ENCODE peak calls at places on chromosomes 12 and 14, in eight cellular contexts. I, M, B, C, E, R, X and A are unnamed samples.

GRCh38 chr14:34693228-34693939 is 21.0 kb downstream of the CFL2 start:
- DNase-seq in E (peak; percentile 29), R (peak; percentile 70), M (no peak), X (no peak), C (no peak), B (peak; percentile 28), I (peak; percentile 32), A (no peak)

GRCh38 chr14:97276573-97276972 is 479.4 kb downstream of the VRK1 start:
- DNase-seq in I (peak; percentile 71), M (no peak), E (no peak), C (no peak), B (no peak), R (no peak), X (no peak), A (no peak)

GRCh38 chr14:96178674-96179321 is 25.8 kb upstream of the BDKRB2 start:
- DNase-seq in X (no peak), M (no peak), B (no peak), I (no peak), E (no peak), C (no peak), R (no peak), A (no peak)

GRCh38 chr14:105147701-105148603 is 20.6 kb downstream of the JAG2 start:
- DNase-seq in B (no peak), I (no peak), X (no peak), R (peak; percentile 39), C (no peak), E (peak; percentile 14), M (no peak), A (no peak)

GRCh38 chr14:52730708-52731111 is 744 bp downstream of the STYX start:
- DNase-seq in M (peak; percentile 31), I (peak; percentile 45), C (no peak), B (peak; percentile 31), E (no peak), X (no peak), R (no peak), A (no peak)

GRCh38 chr12:75603475-75603874 is 92.1 kb upstream of the KRR1 start:
- DNase-seq in X (no peak), C (no peak), I (no peak), R (no peak), B (peak; percentile 71), E (no peak), M (peak; percentile 35), A (no peak)

GRCh38 chr12:123444396-123445026 is 8.0 kb upstream of the RILPL2 start:
- DNase-seq in I (no peak), E (no peak), X (no peak), B (peak; percentile 93), M (no peak), C (no peak), R (no peak), A (no peak)

GRCh38 chr14:77570706-77571293 is 45.6 kb downstream of the SPTLC2 start:
- DNase-seq in C (no peak), I (no peak), X (no peak), B (no peak), E (no peak), R (no peak), M (no peak), A (no peak)

GRCh38 chr14:104280085-104280901 is 141.9 kb downstream of the KIF26A start:
- DNase-seq in R (peak; percentile 40), E (peak; percentile 11), B (no peak), X (peak; percentile 7), M (no peak), C (no peak), I (no peak), A (peak; percentile 16)

GRCh38 chr12:115444336-115444735 is 760.4 kb upstream of the TBX3 start:
- DNase-seq in M (no peak), C (no peak), B (no peak), X (no peak), I (no peak), R (no peak), E (no peak), A (no peak)

GRCh38 chr12:40525054-40525453 is 167.2 kb upstream of the CNTN1 start:
- DNase-seq in B (no peak), C (no peak), I (no peak), E (no peak), X (no peak), R (no peak), M (no peak), A (no peak)

GRCh38 chr12:22981711-22982110 is 356.7 kb downstream of the ETNK1 start:
- DNase-seq in E (no peak), B (peak; percentile 64), C (no peak), X (no peak), M (peak; percentile 46), I (no peak), R (no peak), A (no peak)

GRCh38 chr12:108350511-108350910 is 11.4 kb upstream of the CMKLR1 start:
- DNase-seq in X (no peak), E (no peak), B (no peak), M (no peak), I (no peak), R (no peak), C (no peak), A (no peak)

GRCh38 chr12:24754690-24755638 is 193.9 kb downstream of the BCAT1 start:
- DNase-seq in M (peak; percentile 93), I (no peak), C (no peak), R (no peak), X (no peak), E (no peak), B (peak; percentile 92), A (no peak)

GRCh38 chr12:94754653-94755052 is 104.3 kb upstream of the TMCC3 start:
- DNase-seq in B (peak; percentile 29), E (no peak), R (no peak), I (peak; percentile 24), C (no peak), M (no peak), X (no peak), A (no peak)
- TF ChIP-seq CTCF in B (peak; percentile 49), E (peak; percentile 43), R (no peak), I (peak; percentile 61), C (peak; percentile 36), M (peak; percentile 24), X (no peak), A (no peak)

DNA sequence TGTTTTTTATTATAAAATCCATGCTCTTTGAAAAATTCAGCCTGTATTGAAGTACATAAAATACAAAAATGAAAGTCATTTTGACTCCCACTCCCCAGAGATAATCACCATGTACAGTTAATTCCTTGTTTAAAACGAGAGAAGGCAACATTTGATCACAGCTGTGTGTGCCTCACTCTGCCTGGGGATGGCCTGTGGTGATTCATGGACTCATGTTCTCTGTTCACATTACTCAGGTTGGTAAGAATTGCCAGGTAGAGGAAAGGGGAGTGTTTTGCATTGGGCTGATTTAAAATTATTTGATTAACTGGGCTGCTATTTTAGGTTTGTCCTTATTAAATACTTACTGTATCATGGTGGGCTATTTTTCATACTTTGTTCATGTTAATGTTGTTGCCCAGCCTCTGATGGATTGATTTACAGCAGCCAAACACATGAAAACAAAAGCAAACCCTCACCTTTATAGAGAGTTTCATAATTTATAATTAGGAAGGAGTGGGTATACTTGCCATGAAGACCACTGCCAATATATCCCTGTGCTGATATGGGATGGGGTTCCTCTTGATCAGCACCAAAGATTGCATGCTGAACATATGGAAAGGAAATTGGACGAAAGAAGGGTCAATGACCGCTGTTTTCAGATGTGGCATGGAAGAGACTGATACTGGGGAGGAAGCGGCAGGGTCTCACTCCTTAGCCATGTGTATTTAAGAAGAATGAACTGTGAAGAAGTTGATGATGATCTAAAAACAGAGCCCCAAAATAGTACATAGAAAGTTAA is 3.0 kb downstream of the ZBTB1 start:
- DNase-seq in C (no peak), R (no peak), E (no peak), I (peak; percentile 75), M (no peak), X (no peak), B (peak; percentile 56), A (no peak)
- TF ChIP-seq CTCF in C (no peak), R (no peak), E (no peak), I (no peak), M (no peak), X (no peak), B (no peak), A (no peak)

GRCh38 chr12:53230971-53231858 is 794 bp downstream of the RARG start:
- DNase-seq in B (no peak), I (no peak), C (no peak), R (peak; percentile 56), X (no peak), M (no peak), E (no peak), A (no peak)

GRCh38 chr12:53232641-53233538 is 881 bp upstream of the RARG start:
- DNase-seq in C (no peak), R (no peak), X (no peak), M (no peak), B (peak; percentile 16), I (peak; percentile 49), E (peak; percentile 60), A (peak; percentile 38)

GRCh38 chr12:53233671-53234091 is 1.7 kb upstream of the RARG start:
- DNase-seq in C (no peak), B (no peak), M (no peak), E (no peak), R (no peak), I (no peak), X (no peak), A (no peak)

GRCh38 chr12:53234236-53234635 is 2.2 kb upstream of the RARG start:
- DNase-seq in X (no peak), B (no peak), R (peak; percentile 82), M (no peak), I (no peak), E (peak; percentile 44), C (peak; percentile 51), A (no peak)

DNA sequence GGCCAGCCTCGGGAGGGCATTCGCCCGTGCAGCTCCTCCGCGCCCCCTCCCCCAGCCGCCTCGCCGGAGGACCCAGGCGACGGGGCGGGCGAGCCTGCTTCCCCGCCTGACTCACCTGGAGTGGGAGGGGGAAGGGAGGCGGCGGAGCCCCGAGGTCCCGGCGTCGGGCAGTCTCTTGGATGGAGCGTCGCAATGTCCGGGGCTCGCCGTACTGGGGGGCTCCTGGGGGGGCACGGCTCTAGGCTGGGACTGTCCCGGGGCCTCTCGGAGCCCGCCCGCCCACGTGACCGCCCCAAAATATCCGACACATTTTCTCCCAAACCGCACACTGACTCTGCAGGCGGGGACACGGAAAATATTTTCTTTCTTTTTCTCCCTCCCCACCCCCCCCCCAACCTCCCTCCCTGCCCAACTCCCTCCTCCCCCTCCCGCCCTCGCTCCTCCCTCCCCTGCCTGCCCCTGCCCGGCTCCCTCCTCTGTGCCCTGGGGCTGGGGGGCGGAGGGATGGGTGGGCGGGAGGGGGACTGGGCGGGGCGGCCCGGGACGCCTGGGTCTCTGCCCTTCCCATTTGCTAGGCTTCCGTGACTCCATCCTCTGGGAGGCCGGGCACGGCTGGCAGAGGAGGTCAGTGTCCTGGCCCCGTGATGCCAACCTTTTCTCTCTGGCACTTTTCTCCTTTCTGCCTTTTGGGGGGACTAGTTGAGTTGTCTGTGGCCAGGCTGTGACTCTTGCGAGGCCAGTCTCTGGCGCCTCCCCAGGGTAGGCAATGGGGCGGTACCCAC is at the start of gene RARG:
- DNase-seq in X (no peak), B (peak; percentile 24), E (peak; percentile 60), C (no peak), R (peak; percentile 83), I (peak; percentile 78), M (no peak), A (no peak)
- TF ChIP-seq CTCF in X (no peak), B (no peak), E (no peak), C (no peak), R (no peak), I (no peak), M (no peak), A (no peak)

DNA sequence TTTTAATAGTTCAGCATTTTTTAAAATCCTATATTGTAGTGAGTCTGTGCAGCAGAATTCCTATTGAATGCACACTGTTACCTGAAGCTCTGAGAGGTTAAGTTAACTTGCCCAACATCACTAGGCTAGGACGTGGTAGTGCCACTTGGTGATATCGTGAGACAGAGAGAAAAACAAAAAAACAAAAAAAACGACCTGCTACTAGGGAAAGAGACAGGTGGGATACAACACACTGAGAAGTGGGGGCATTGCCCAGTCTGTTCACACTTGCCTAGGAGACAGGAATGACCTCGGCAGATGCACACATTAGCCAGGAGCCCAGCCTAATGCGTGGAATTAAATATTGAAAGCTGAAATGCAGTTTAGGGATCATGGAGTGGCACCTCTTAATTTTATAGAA is 129.7 kb upstream of the CCND2 start:
- DNase-seq in C (no peak), I (peak; percentile 1), X (no peak), R (no peak), E (no peak), M (no peak), B (no peak), A (no peak)
- TF ChIP-seq CTCF in C (no peak), I (peak; percentile 23), X (no peak), R (no peak), E (no peak), M (no peak), B (no peak), A (no peak)